ENCODE peak calls at places on chromosomes 7 and 10, in seven cellular contexts. I is aorta, O is keratinocyte, W is thoracic aorta, K is PC-9, G is ovary, J is IMR-90. Y is an unnamed sample.

GRCh38 chr7:42144253-42145002 is 92.6 kb downstream of the GLI3 start:
- DNase-seq in I (no peak), O (no peak), W (no peak), K (no peak), G (no peak), J (peak; percentile 29), Y (no peak)

GRCh38 chr7:22765609-22766008 is 38.6 kb downstream of the IL6 start:
- DNase-seq in I (no peak), O (no peak), W (no peak), K (no peak), G (no peak), J (no peak), Y (no peak)

GRCh38 chr7:73622909-73623797 is 1.2 kb downstream of the MLXIPL start:
- DNase-seq in I (no peak), O (no peak), W (no peak), K (no peak), G (peak; percentile 43), J (no peak), Y (peak; percentile 61)

GRCh38 chr10:13831711-13832110 is 244.9 kb downstream of the PRPF18 start:
- DNase-seq in I (no peak), O (no peak), W (no peak), K (no peak), G (no peak), J (no peak), Y (no peak)

GRCh38 chr7:84195295-84196006 is 862 bp upstream of the SEMA3A start:
- DNase-seq in I (no peak), O (no peak), W (no peak), K (no peak), G (no peak), J (no peak), Y (no peak)

GRCh38 chr10:120606051-120606764 is 149.2 kb downstream of the PLPP4 start:
- DNase-seq in I (no peak), O (no peak), W (no peak), K (no peak), G (no peak), J (no peak), Y (no peak)

GRCh38 chr10:283916-284356 is 148.7 kb downstream of the ZMYND11 start:
- DNase-seq in I (no peak), O (no peak), W (no peak), K (no peak), G (no peak), J (no peak), Y (no peak)

GRCh38 chr7:12422449-12423320 is 19.0 kb upstream of the VWDE start:
- DNase-seq in I (no peak), O (no peak), W (no peak), K (no peak), G (no peak), J (peak; percentile 36), Y (no peak)

GRCh38 chr10:70130878-70131559 is 1.6 kb downstream of the AIFM2 start:
- DNase-seq in I (peak; percentile 43), O (no peak), W (no peak), K (peak; percentile 22), G (peak; percentile 15), J (peak; percentile 71), Y (no peak)

GRCh38 chr10:80405636-80406035 is 2.7 kb upstream of the PRXL2A start:
- DNase-seq in I (no peak), O (no peak), W (no peak), K (no peak), G (no peak), J (peak; percentile 16), Y (no peak)

GRCh38 chr10:110174201-110174600 is 33.2 kb upstream of the MXI1 start:
- DNase-seq in I (no peak), O (no peak), W (no peak), K (no peak), G (no peak), J (no peak), Y (no peak)

GRCh38 chr7:125355899-125356298 is 426.3 kb upstream of the POT1 start:
- DNase-seq in I (no peak), O (no peak), W (no peak), K (no peak), G (no peak), J (no peak), Y (no peak)

GRCh38 chr10:119538632-119539358 is 3.7 kb downstream of the RGS10 start:
- DNase-seq in I (no peak), O (no peak), W (no peak), K (no peak), G (no peak), J (no peak), Y (no peak)

GRCh38 chr10:30437039-30437781 is 3.2 kb downstream of the MAP3K8 start:
- DNase-seq in I (no peak), O (no peak), W (no peak), K (no peak), G (no peak), J (peak; percentile 75), Y (no peak)

GRCh38 chr10:69407621-69408301 is 9.0 kb downstream of the TACR2 start:
- DNase-seq in I (peak; percentile 53), O (no peak), W (no peak), K (no peak), G (peak; percentile 44), J (no peak), Y (no peak)

GRCh38 chr10:96107623-96108038 is 22.5 kb upstream of the ZNF518A start:
- DNase-seq in I (no peak), O (no peak), W (no peak), K (no peak), G (no peak), J (no peak), Y (no peak)

GRCh38 chr7:100126239-100126930 is 382 bp upstream of the MBLAC1 start:
- DNase-seq in I (peak; percentile 75), O (no peak), W (no peak), K (no peak), G (no peak), J (no peak), Y (no peak)

DNA sequence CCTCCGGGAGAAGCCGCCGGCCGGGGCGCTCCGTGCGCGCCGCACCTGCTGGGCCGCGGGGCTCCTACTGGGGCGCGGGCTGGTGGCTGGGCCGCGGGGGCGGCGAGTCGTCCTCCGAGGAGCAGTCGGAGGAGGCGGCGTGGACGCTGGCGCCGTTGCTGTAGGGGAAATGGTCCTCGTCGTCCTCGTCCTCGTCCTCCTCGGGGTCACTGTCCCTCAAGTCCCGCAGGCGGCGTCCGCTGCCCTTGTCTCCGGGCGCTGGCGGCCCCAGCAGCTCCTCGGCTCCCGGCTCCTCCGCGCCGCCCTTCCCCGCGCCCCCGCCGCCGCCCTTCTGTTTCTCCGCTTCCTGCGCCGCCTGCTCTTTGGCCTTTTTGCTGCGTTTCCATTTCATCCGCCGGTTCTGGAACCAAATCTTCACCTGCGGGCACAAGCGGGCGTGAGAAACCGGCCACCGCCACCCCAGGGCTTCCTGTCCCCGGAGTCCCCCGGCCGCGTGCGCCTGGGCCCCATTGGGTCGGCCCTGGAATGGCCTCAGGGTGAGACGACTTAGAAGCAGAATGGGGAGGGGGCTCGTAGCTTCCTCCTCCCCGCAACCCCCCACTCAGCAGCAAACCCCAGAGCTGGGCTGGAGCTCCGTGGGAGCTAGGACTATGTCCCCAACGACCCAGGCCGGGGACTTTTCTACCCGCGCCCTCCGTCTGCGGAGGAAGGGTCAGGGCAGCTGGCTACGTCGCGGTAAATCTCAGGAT is 4.8 kb downstream of the MNX1 start:
- DNase-seq in I (no peak), O (no peak), W (no peak), K (no peak), G (no peak), J (no peak), Y (no peak)
- H3K4me1 ChIP-seq in I (no peaks in the 10 kb centered on the region), O (peaks cover 9% of the 10 kb centered on the region), W (peaks cover 49% of the 10 kb centered on the region), K (peaks cover 12% of the 10 kb centered on the region), G (peaks cover 8% of the 10 kb centered on the region), J (no peaks in the 10 kb centered on the region), Y (peaks cover 6% of the 10 kb centered on the region)

DNA sequence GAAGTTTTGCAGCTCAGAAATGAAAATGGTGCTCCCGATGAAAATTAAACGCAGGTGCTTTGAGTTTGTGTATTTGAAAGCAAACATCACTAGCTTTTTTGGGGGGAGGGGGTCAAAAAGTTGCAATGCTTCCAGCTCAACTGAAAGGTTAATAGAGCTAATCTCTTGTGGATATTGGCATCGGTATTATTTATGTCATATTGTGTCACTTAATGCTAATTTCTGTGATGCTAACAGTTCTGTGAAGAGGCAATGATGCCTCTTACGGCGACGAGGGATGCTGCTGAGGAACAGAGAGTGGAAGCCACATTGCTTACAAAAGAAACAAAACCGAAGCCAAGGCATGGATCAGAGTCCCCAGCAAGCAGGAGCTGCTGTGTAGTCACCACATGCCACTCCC is 536.6 kb upstream of the MGMT start:
- DNase-seq in I (no peak), O (no peak), W (no peak), K (no peak), G (no peak), J (no peak), Y (no peak)
- H3K36me3 ChIP-seq in I (no peaks in the 10 kb centered on the region), O (no peaks in the 10 kb centered on the region), W (no peaks in the 10 kb centered on the region), K (no peaks in the 10 kb centered on the region), G (no peaks in the 10 kb centered on the region), J (no peaks in the 10 kb centered on the region), Y (no peaks in the 10 kb centered on the region)

DNA sequence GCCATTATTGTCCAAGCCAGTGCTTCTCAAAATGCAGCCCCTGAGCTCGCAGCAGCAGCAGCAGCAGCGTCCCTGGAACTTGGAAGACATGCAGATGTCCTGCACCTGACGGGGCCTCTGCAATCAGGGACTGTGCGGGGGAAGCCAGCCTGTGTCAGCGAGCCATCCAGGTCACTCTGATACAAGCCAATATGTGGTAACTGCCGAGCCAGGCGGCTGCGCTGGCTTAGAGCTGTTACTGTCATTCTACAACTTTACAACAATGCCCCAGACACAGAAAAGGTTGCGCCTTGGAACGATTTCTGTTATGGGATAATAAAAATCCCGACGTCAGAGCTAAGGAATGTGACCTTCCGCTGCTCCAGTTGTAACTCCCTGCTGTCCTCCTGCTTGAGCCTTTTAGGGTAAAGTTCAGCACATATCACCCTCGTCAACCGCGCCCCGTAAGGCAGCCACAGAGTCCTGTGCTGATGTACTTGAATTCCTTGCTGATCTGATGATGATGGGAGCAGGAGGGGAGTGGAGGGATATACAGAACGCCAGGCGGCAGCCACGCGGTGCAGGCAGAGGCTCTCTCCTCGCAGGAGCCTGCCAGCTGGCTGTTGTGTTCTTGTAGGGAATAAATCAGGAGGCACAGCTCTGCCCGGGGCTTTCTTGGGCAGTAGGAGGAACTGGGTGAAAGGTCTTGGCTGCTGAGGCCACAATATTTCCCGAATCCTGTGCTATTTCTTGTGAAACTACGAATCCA is 20.0 kb upstream of the CRYGN start:
- DNase-seq in I (peak; percentile 85), O (no peak), W (peak; percentile 65), K (peak; percentile 86), G (peak; percentile 85), J (peak; percentile 86), Y (peak; percentile 86)
- H3K4me3 ChIP-seq in I (no peak overlapping the region), O (no peak overlapping the region), W (peak overlapping the region; percentile 66), K (peak overlapping the region; percentile 44), G (peak overlapping the region; percentile 17), J (peak overlapping the region; percentile 6), Y (no peak overlapping the region)

GRCh38 chr7:128431221-128431620 is 21.4 kb upstream of the IMPDH1 start:
- DNase-seq in I (no peak), O (no peak), W (no peak), K (peak; percentile 55), G (no peak), J (no peak), Y (no peak)

GRCh38 chr7:128434413-128435310 is 21.0 kb upstream of the HILPDA start:
- DNase-seq in I (no peak), O (no peak), W (no peak), K (no peak), G (no peak), J (no peak), Y (no peak)

GRCh38 chr7:128437426-128438332 is 18.0 kb upstream of the HILPDA start:
- DNase-seq in I (no peak), O (no peak), W (no peak), K (no peak), G (no peak), J (no peak), Y (peak; percentile 75)

GRCh38 chr7:128431754-128432153 is 22.0 kb upstream of the IMPDH1 start:
- DNase-seq in I (no peak), O (no peak), W (no peak), K (no peak), G (no peak), J (no peak), Y (no peak)

GRCh38 chr7:128435311-128435654 is 20.4 kb upstream of the HILPDA start:
- DNase-seq in I (no peak), O (no peak), W (no peak), K (no peak), G (no peak), J (no peak), Y (no peak)
- H3K4me1 ChIP-seq in I (no peaks in the 10 kb centered on the region), O (no peaks in the 10 kb centered on the region), W (no peaks in the 10 kb centered on the region), K (peaks cover 63% of the 10 kb centered on the region), G (no peaks in the 10 kb centered on the region), J (no peaks in the 10 kb centered on the region), Y (peaks cover 25% of the 10 kb centered on the region)